ENCODE peak calls at places on chromosomes 2 and 18, in nine cellular contexts. One of them, this sample, is unnamed.

GRCh38 chr18:50654658-50655550 is 95.0 kb downstream of the MAPK4 start:
- DNase-seq in KG1: no peak
- DNase-seq in H4: no peak
- DNase-seq in mesothelial cell of epicardium: no peak
- DNase-seq in nucleus accumbens: peak
- DNase-seq in NCI-H69: peak
- DNase-seq in foreskin keratinocyte: no peak
- DNase-seq in AG09309: no peak
- DNase-seq in H1: no peak
- DNase-seq in this sample: no peak

GRCh38 chr2:122736279-122736678 is 980.8 kb downstream of the TSN start:
- DNase-seq in NCI-H69: peak
- DNase-seq in mesothelial cell of epicardium: no peak
- DNase-seq in nucleus accumbens: no peak
- DNase-seq in foreskin keratinocyte: no peak
- DNase-seq in H4: no peak
- DNase-seq in AG09309: no peak
- DNase-seq in H1: no peak
- DNase-seq in KG1: no peak
- DNase-seq in this sample: no peak

GRCh38 chr18:9025104-9025838 is 77.2 kb upstream of the NDUFV2 start:
- DNase-seq in foreskin keratinocyte: peak
- DNase-seq in AG09309: no peak
- DNase-seq in NCI-H69: peak
- DNase-seq in H4: no peak
- DNase-seq in mesothelial cell of epicardium: no peak
- DNase-seq in H1: no peak
- DNase-seq in KG1: no peak
- DNase-seq in nucleus accumbens: no peak
- DNase-seq in this sample: no peak

GRCh38 chr18:6624271-6624670 is 105.2 kb upstream of the ARHGAP28 start:
- DNase-seq in AG09309: peak
- DNase-seq in H1: no peak
- DNase-seq in NCI-H69: no peak
- DNase-seq in KG1: no peak
- DNase-seq in foreskin keratinocyte: peak
- DNase-seq in nucleus accumbens: no peak
- DNase-seq in H4: peak
- DNase-seq in mesothelial cell of epicardium: no peak
- DNase-seq in this sample: no peak

GRCh38 chr2:139177041-139177440 is 396.9 kb upstream of the NXPH2 start:
- DNase-seq in H1: no peak
- DNase-seq in NCI-H69: peak
- DNase-seq in foreskin keratinocyte: peak
- DNase-seq in AG09309: no peak
- DNase-seq in KG1: no peak
- DNase-seq in H4: no peak
- DNase-seq in mesothelial cell of epicardium: no peak
- DNase-seq in nucleus accumbens: no peak
- DNase-seq in this sample: no peak

GRCh38 chr2:84393829-84394228 is 65.3 kb downstream of the SUCLG1 start:
- DNase-seq in NCI-H69: no peak
- DNase-seq in mesothelial cell of epicardium: no peak
- DNase-seq in KG1: no peak
- DNase-seq in nucleus accumbens: no peak
- DNase-seq in AG09309: no peak
- DNase-seq in foreskin keratinocyte: no peak
- DNase-seq in H1: no peak
- DNase-seq in H4: no peak
- DNase-seq in this sample: no peak

GRCh38 chr2:141379965-141380624 is 750.7 kb downstream of the LRP1B start:
- DNase-seq in KG1: no peak
- DNase-seq in NCI-H69: no peak
- DNase-seq in mesothelial cell of epicardium: no peak
- DNase-seq in foreskin keratinocyte: no peak
- DNase-seq in nucleus accumbens: no peak
- DNase-seq in H1: no peak
- DNase-seq in H4: no peak
- DNase-seq in AG09309: no peak
- DNase-seq in this sample: no peak

GRCh38 chr2:96537066-96537733 is 648 bp downstream of the ARID5A start:
- DNase-seq in H1: no peak
- DNase-seq in KG1: peak
- DNase-seq in NCI-H69: peak
- DNase-seq in nucleus accumbens: no peak
- DNase-seq in foreskin keratinocyte: no peak
- DNase-seq in H4: peak
- DNase-seq in mesothelial cell of epicardium: no peak
- DNase-seq in AG09309: no peak
- DNase-seq in this sample: peak

GRCh38 chr2:241569831-241570281 is 11.3 kb downstream of the BOK start:
- DNase-seq in foreskin keratinocyte: no peak
- DNase-seq in H4: no peak
- DNase-seq in mesothelial cell of epicardium: no peak
- DNase-seq in AG09309: no peak
- DNase-seq in H1: no peak
- DNase-seq in nucleus accumbens: no peak
- DNase-seq in KG1: no peak
- DNase-seq in NCI-H69: no peak
- DNase-seq in this sample: no peak

GRCh38 chr2:176582183-176582582 is 312.9 kb downstream of the MTX2 start:
- DNase-seq in nucleus accumbens: no peak
- DNase-seq in foreskin keratinocyte: no peak
- DNase-seq in H1: no peak
- DNase-seq in H4: no peak
- DNase-seq in mesothelial cell of epicardium: no peak
- DNase-seq in NCI-H69: no peak
- DNase-seq in AG09309: no peak
- DNase-seq in KG1: no peak
- DNase-seq in this sample: no peak

GRCh38 chr18:63619661-63620060 is 24.4 kb downstream of the SERPINB4 start:
- DNase-seq in AG09309: no peak
- DNase-seq in KG1: no peak
- DNase-seq in mesothelial cell of epicardium: no peak
- DNase-seq in nucleus accumbens: no peak
- DNase-seq in H1: no peak
- DNase-seq in foreskin keratinocyte: no peak
- DNase-seq in NCI-H69: peak
- DNase-seq in H4: no peak
- DNase-seq in this sample: no peak

GRCh38 chr2:11163439-11164317 is 8.4 kb downstream of the SLC66A3 start:
- DNase-seq in mesothelial cell of epicardium: no peak
- DNase-seq in H1: no peak
- DNase-seq in foreskin keratinocyte: no peak
- DNase-seq in NCI-H69: no peak
- DNase-seq in H4: no peak
- DNase-seq in AG09309: no peak
- DNase-seq in KG1: no peak
- DNase-seq in nucleus accumbens: no peak
- DNase-seq in this sample: no peak

GRCh38 chr2:127599211-127599610 is 46.7 kb upstream of the GPR17 start:
- DNase-seq in H1: no peak
- DNase-seq in KG1: no peak
- DNase-seq in AG09309: no peak
- DNase-seq in foreskin keratinocyte: no peak
- DNase-seq in mesothelial cell of epicardium: no peak
- DNase-seq in nucleus accumbens: no peak
- DNase-seq in NCI-H69: no peak
- DNase-seq in H4: no peak
- DNase-seq in this sample: no peak

GRCh38 chr18:22167091-22167470 is 2.3 kb upstream of the GATA6 start:
- DNase-seq in foreskin keratinocyte: peak
- DNase-seq in NCI-H69: no peak
- DNase-seq in mesothelial cell of epicardium: no peak
- DNase-seq in AG09309: no peak
- DNase-seq in nucleus accumbens: no peak
- DNase-seq in H1: no peak
- DNase-seq in KG1: no peak
- DNase-seq in H4: no peak
- DNase-seq in this sample: no peak

GRCh38 chr2:457792-458430 is 170.0 kb upstream of the ALKAL2 start:
- DNase-seq in H1: no peak
- DNase-seq in nucleus accumbens: no peak
- DNase-seq in KG1: no peak
- DNase-seq in H4: no peak
- DNase-seq in NCI-H69: no peak
- DNase-seq in mesothelial cell of epicardium: no peak
- DNase-seq in foreskin keratinocyte: no peak
- DNase-seq in AG09309: no peak
- DNase-seq in this sample: peak

GRCh38 chr18:63869851-63870250 is 17.7 kb upstream of the SERPINB2 start:
- DNase-seq in mesothelial cell of epicardium: no peak
- DNase-seq in KG1: no peak
- DNase-seq in NCI-H69: no peak
- DNase-seq in H1: no peak
- DNase-seq in nucleus accumbens: no peak
- DNase-seq in H4: no peak
- DNase-seq in AG09309: no peak
- DNase-seq in foreskin keratinocyte: peak
- DNase-seq in this sample: no peak

GRCh38 chr2:231057590-231057989 is 923 bp downstream of the PSMD1 start:
- DNase-seq in nucleus accumbens: no peak
- DNase-seq in AG09309: no peak
- DNase-seq in foreskin keratinocyte: no peak
- DNase-seq in NCI-H69: no peak
- DNase-seq in H4: no peak
- DNase-seq in H1: no peak
- DNase-seq in KG1: no peak
- DNase-seq in mesothelial cell of epicardium: no peak
- DNase-seq in this sample: no peak

GRCh38 chr18:616380-616995 is 19.7 kb downstream of the CLUL1 start:
- DNase-seq in mesothelial cell of epicardium: no peak
- DNase-seq in NCI-H69: peak
- DNase-seq in AG09309: no peak
- DNase-seq in H1: no peak
- DNase-seq in foreskin keratinocyte: no peak
- DNase-seq in KG1: peak
- DNase-seq in H4: peak
- DNase-seq in nucleus accumbens: no peak
- DNase-seq in this sample: no peak

GRCh38 chr18:26417190-26417589 is 131.2 kb downstream of the KCTD1 start:
- DNase-seq in AG09309: no peak
- DNase-seq in nucleus accumbens: no peak
- DNase-seq in mesothelial cell of epicardium: no peak
- DNase-seq in H4: no peak
- DNase-seq in foreskin keratinocyte: no peak
- DNase-seq in NCI-H69: no peak
- DNase-seq in KG1: no peak
- DNase-seq in H1: no peak
- DNase-seq in this sample: no peak

GRCh38 chr2:150491430-150491829 is 4.0 kb upstream of the RND3 start:
- DNase-seq in nucleus accumbens: no peak
- DNase-seq in foreskin keratinocyte: no peak
- DNase-seq in H1: no peak
- DNase-seq in H4: no peak
- DNase-seq in KG1: no peak
- DNase-seq in NCI-H69: no peak
- DNase-seq in AG09309: no peak
- DNase-seq in mesothelial cell of epicardium: no peak
- DNase-seq in this sample: no peak

GRCh38 chr2:123061534-123061933 is 963.6 kb upstream of the CNTNAP5 start:
- DNase-seq in H1: peak
- DNase-seq in KG1: no peak
- DNase-seq in AG09309: no peak
- DNase-seq in H4: no peak
- DNase-seq in NCI-H69: no peak
- DNase-seq in foreskin keratinocyte: no peak
- DNase-seq in nucleus accumbens: no peak
- DNase-seq in mesothelial cell of epicardium: no peak
- DNase-seq in this sample: no peak

GRCh38 chr2:189608799-189609422 is 28.3 kb upstream of the SLC40A1 start:
- DNase-seq in NCI-H69: no peak
- DNase-seq in AG09309: no peak
- DNase-seq in KG1: no peak
- DNase-seq in foreskin keratinocyte: no peak
- DNase-seq in H1: no peak
- DNase-seq in mesothelial cell of epicardium: no peak
- DNase-seq in nucleus accumbens: no peak
- DNase-seq in H4: no peak
- DNase-seq in this sample: no peak

GRCh38 chr2:230690439-230690838 is 22.2 kb upstream of the CAB39 start:
- DNase-seq in foreskin keratinocyte: no peak
- DNase-seq in H1: no peak
- DNase-seq in KG1: no peak
- DNase-seq in NCI-H69: no peak
- DNase-seq in mesothelial cell of epicardium: no peak
- DNase-seq in AG09309: no peak
- DNase-seq in H4: no peak
- DNase-seq in nucleus accumbens: peak
- DNase-seq in this sample: no peak

GRCh38 chr2:100260712-100261620 is 61.3 kb downstream of the LONRF2 start:
- DNase-seq in H1: no peak
- DNase-seq in NCI-H69: peak
- DNase-seq in KG1: no peak
- DNase-seq in AG09309: peak
- DNase-seq in foreskin keratinocyte: no peak
- DNase-seq in nucleus accumbens: peak
- DNase-seq in mesothelial cell of epicardium: no peak
- DNase-seq in H4: peak
- DNase-seq in this sample: peak

GRCh38 chr18:42850174-42850766 is 265.2 kb downstream of the RIT2 start:
- DNase-seq in foreskin keratinocyte: no peak
- DNase-seq in H1: no peak
- DNase-seq in KG1: no peak
- DNase-seq in nucleus accumbens: no peak
- DNase-seq in NCI-H69: peak
- DNase-seq in mesothelial cell of epicardium: no peak
- DNase-seq in AG09309: no peak
- DNase-seq in H4: peak
- DNase-seq in this sample: no peak

GRCh38 chr2:190791347-190791982 is 89.2 kb upstream of the GLS start:
- DNase-seq in KG1: no peak
- DNase-seq in foreskin keratinocyte: no peak
- DNase-seq in H1: no peak
- DNase-seq in H4: peak
- DNase-seq in mesothelial cell of epicardium: no peak
- DNase-seq in NCI-H69: peak
- DNase-seq in AG09309: peak
- DNase-seq in nucleus accumbens: no peak
- DNase-seq in this sample: no peak

GRCh38 chr2:195734395-195734794 is 77.4 kb downstream of the SLC39A10 start:
- DNase-seq in nucleus accumbens: no peak
- DNase-seq in H1: no peak
- DNase-seq in AG09309: no peak
- DNase-seq in foreskin keratinocyte: no peak
- DNase-seq in mesothelial cell of epicardium: no peak
- DNase-seq in H4: no peak
- DNase-seq in KG1: no peak
- DNase-seq in NCI-H69: no peak
- DNase-seq in this sample: no peak

GRCh38 chr18:59748628-59749360 is 51.6 kb upstream of the CCBE1 start:
- DNase-seq in foreskin keratinocyte: peak
- DNase-seq in NCI-H69: no peak
- DNase-seq in AG09309: peak
- DNase-seq in mesothelial cell of epicardium: no peak
- DNase-seq in H4: peak
- DNase-seq in KG1: no peak
- DNase-seq in H1: no peak
- DNase-seq in nucleus accumbens: no peak
- DNase-seq in this sample: no peak

GRCh38 chr2:211745295-211746097 is 793.1 kb downstream of the ERBB4 start:
- DNase-seq in H4: peak
- DNase-seq in KG1: peak
- DNase-seq in foreskin keratinocyte: peak
- DNase-seq in H1: peak
- DNase-seq in nucleus accumbens: peak
- DNase-seq in mesothelial cell of epicardium: no peak
- DNase-seq in NCI-H69: peak
- DNase-seq in AG09309: peak
- DNase-seq in this sample: peak

This sample was measured in substantia nigra.